ENCODE peak calls at places on chromosomes 2 and 18, in seven cellular contexts. One of them, this sample, is unnamed.
A peak's percentile ranks its signal among the peaks of the same experiment; 100 is the strongest.

GRCh38 chr18:26455639-26456038 is 92.7 kb downstream of the KCTD1 start:
- DNase-seq in NAMALWA: no peak
- DNase-seq in D341Med: no peak
- DNase-seq in HuH-7: no peak
- DNase-seq in astrocyte: no peak
- DNase-seq in posterior cingulate gyrus: no peak
- DNase-seq in activated CD4-positive, alpha-beta T cell treated with anti-CD3 and anti-CD28 coated beads, Interleukin-2, amount 50 U/mL, for 1 hour: no peak
- DNase-seq in this sample: no peak

GRCh38 chr18:78558101-78558810 is 421.4 kb upstream of the SALL3 start:
- DNase-seq in NAMALWA: no peak
- DNase-seq in HuH-7: no peak
- DNase-seq in activated CD4-positive, alpha-beta T cell treated with anti-CD3 and anti-CD28 coated beads, Interleukin-2, amount 50 U/mL, for 1 hour: no peak
- DNase-seq in astrocyte: no peak
- DNase-seq in posterior cingulate gyrus: no peak
- DNase-seq in D341Med: no peak
- DNase-seq in this sample: no peak

GRCh38 chr2:188916831-188917230 is 57.3 kb upstream of the COL3A1 start:
- DNase-seq in HuH-7: no peak
- DNase-seq in NAMALWA: no peak
- DNase-seq in activated CD4-positive, alpha-beta T cell treated with anti-CD3 and anti-CD28 coated beads, Interleukin-2, amount 50 U/mL, for 1 hour: no peak
- DNase-seq in astrocyte: no peak
- DNase-seq in D341Med: no peak
- DNase-seq in posterior cingulate gyrus: no peak
- DNase-seq in this sample: no peak

GRCh38 chr2:238644095-238645081 is 203.5 kb upstream of the TWIST2 start:
- DNase-seq in NAMALWA: no peak
- DNase-seq in posterior cingulate gyrus: no peak
- DNase-seq in activated CD4-positive, alpha-beta T cell treated with anti-CD3 and anti-CD28 coated beads, Interleukin-2, amount 50 U/mL, for 1 hour: no peak
- DNase-seq in astrocyte: peak; percentile 82
- DNase-seq in D341Med: no peak
- DNase-seq in HuH-7: no peak
- DNase-seq in this sample: peak; percentile 91

GRCh38 chr2:39175391-39175790 is 54.5 kb upstream of the SOS1 start:
- DNase-seq in astrocyte: no peak
- DNase-seq in HuH-7: no peak
- DNase-seq in activated CD4-positive, alpha-beta T cell treated with anti-CD3 and anti-CD28 coated beads, Interleukin-2, amount 50 U/mL, for 1 hour: no peak
- DNase-seq in posterior cingulate gyrus: no peak
- DNase-seq in D341Med: no peak
- DNase-seq in NAMALWA: no peak
- DNase-seq in this sample: peak; percentile 25

GRCh38 chr2:18435425-18436037 is 124.9 kb downstream of the RDH14 start:
- DNase-seq in astrocyte: peak; percentile 41
- DNase-seq in D341Med: no peak
- DNase-seq in posterior cingulate gyrus: no peak
- DNase-seq in activated CD4-positive, alpha-beta T cell treated with anti-CD3 and anti-CD28 coated beads, Interleukin-2, amount 50 U/mL, for 1 hour: no peak
- DNase-seq in HuH-7: peak; percentile 3
- DNase-seq in NAMALWA: peak; percentile 61
- DNase-seq in this sample: peak; percentile 75

GRCh38 chr2:156536534-156536933 is 100.4 kb downstream of the GPD2 start:
- DNase-seq in posterior cingulate gyrus: no peak
- DNase-seq in HuH-7: no peak
- DNase-seq in astrocyte: no peak
- DNase-seq in activated CD4-positive, alpha-beta T cell treated with anti-CD3 and anti-CD28 coated beads, Interleukin-2, amount 50 U/mL, for 1 hour: no peak
- DNase-seq in NAMALWA: no peak
- DNase-seq in D341Med: no peak
- DNase-seq in this sample: no peak

GRCh38 chr2:11290211-11290610 is 54.2 kb downstream of the ROCK2 start:
- DNase-seq in posterior cingulate gyrus: no peak
- DNase-seq in D341Med: no peak
- DNase-seq in astrocyte: no peak
- DNase-seq in activated CD4-positive, alpha-beta T cell treated with anti-CD3 and anti-CD28 coated beads, Interleukin-2, amount 50 U/mL, for 1 hour: no peak
- DNase-seq in HuH-7: no peak
- DNase-seq in NAMALWA: no peak
- DNase-seq in this sample: no peak

GRCh38 chr2:98842136-98842535 is 93.9 kb downstream of the CRACDL start:
- DNase-seq in D341Med: no peak
- DNase-seq in astrocyte: no peak
- DNase-seq in posterior cingulate gyrus: no peak
- DNase-seq in HuH-7: no peak
- DNase-seq in NAMALWA: no peak
- DNase-seq in activated CD4-positive, alpha-beta T cell treated with anti-CD3 and anti-CD28 coated beads, Interleukin-2, amount 50 U/mL, for 1 hour: no peak
- DNase-seq in this sample: no peak

GRCh38 chr2:240435457-240435954 is at the start of gene GPC1:
- DNase-seq in HuH-7: no peak
- DNase-seq in posterior cingulate gyrus: peak; percentile 76
- DNase-seq in activated CD4-positive, alpha-beta T cell treated with anti-CD3 and anti-CD28 coated beads, Interleukin-2, amount 50 U/mL, for 1 hour: no peak
- DNase-seq in NAMALWA: peak; percentile 64
- DNase-seq in D341Med: peak; percentile 91
- DNase-seq in astrocyte: peak; percentile 56
- DNase-seq in this sample: peak; percentile 69

GRCh38 chr2:181971032-181971431 is 14.6 kb upstream of the PPP1R1C start:
- DNase-seq in posterior cingulate gyrus: no peak
- DNase-seq in astrocyte: no peak
- DNase-seq in HuH-7: no peak
- DNase-seq in activated CD4-positive, alpha-beta T cell treated with anti-CD3 and anti-CD28 coated beads, Interleukin-2, amount 50 U/mL, for 1 hour: no peak
- DNase-seq in NAMALWA: no peak
- DNase-seq in D341Med: no peak
- DNase-seq in this sample: no peak

GRCh38 chr2:117957616-117958015 is 56.3 kb downstream of the CCDC93 start:
- DNase-seq in astrocyte: no peak
- DNase-seq in posterior cingulate gyrus: no peak
- DNase-seq in D341Med: no peak
- DNase-seq in HuH-7: no peak
- DNase-seq in NAMALWA: no peak
- DNase-seq in activated CD4-positive, alpha-beta T cell treated with anti-CD3 and anti-CD28 coated beads, Interleukin-2, amount 50 U/mL, for 1 hour: no peak
- DNase-seq in this sample: no peak

GRCh38 chr2:145812163-145812554 is 1292.2 kb upstream of the ZEB2 start:
- DNase-seq in astrocyte: peak; percentile 53
- DNase-seq in D341Med: no peak
- DNase-seq in activated CD4-positive, alpha-beta T cell treated with anti-CD3 and anti-CD28 coated beads, Interleukin-2, amount 50 U/mL, for 1 hour: no peak
- DNase-seq in NAMALWA: no peak
- DNase-seq in posterior cingulate gyrus: no peak
- DNase-seq in HuH-7: no peak
- DNase-seq in this sample: peak; percentile 21

GRCh38 chr18:27843783-27844415 is 333.0 kb downstream of the CDH2 start:
- DNase-seq in D341Med: no peak
- DNase-seq in HuH-7: no peak
- DNase-seq in activated CD4-positive, alpha-beta T cell treated with anti-CD3 and anti-CD28 coated beads, Interleukin-2, amount 50 U/mL, for 1 hour: no peak
- DNase-seq in astrocyte: peak; percentile 84
- DNase-seq in NAMALWA: no peak
- DNase-seq in posterior cingulate gyrus: no peak
- DNase-seq in this sample: peak; percentile 68

GRCh38 chr18:70329076-70329475 is 40.2 kb downstream of the SOCS6 start:
- DNase-seq in astrocyte: no peak
- DNase-seq in D341Med: no peak
- DNase-seq in HuH-7: no peak
- DNase-seq in NAMALWA: no peak
- DNase-seq in posterior cingulate gyrus: no peak
- DNase-seq in activated CD4-positive, alpha-beta T cell treated with anti-CD3 and anti-CD28 coated beads, Interleukin-2, amount 50 U/mL, for 1 hour: no peak
- DNase-seq in this sample: no peak

GRCh38 chr2:162065767-162066166 is 8.2 kb downstream of the DPP4 start:
- DNase-seq in activated CD4-positive, alpha-beta T cell treated with anti-CD3 and anti-CD28 coated beads, Interleukin-2, amount 50 U/mL, for 1 hour: no peak
- DNase-seq in HuH-7: no peak
- DNase-seq in posterior cingulate gyrus: no peak
- DNase-seq in D341Med: no peak
- DNase-seq in astrocyte: no peak
- DNase-seq in NAMALWA: no peak
- DNase-seq in this sample: no peak

GRCh38 chr2:3612639-3613523 is 18.0 kb downstream of the COLEC11 start:
- DNase-seq in posterior cingulate gyrus: no peak
- DNase-seq in D341Med: no peak
- DNase-seq in activated CD4-positive, alpha-beta T cell treated with anti-CD3 and anti-CD28 coated beads, Interleukin-2, amount 50 U/mL, for 1 hour: no peak
- DNase-seq in astrocyte: no peak
- DNase-seq in NAMALWA: no peak
- DNase-seq in HuH-7: no peak
- DNase-seq in this sample: no peak

GRCh38 chr2:121285077-121285449 is at the start of gene TFCP2L1:
- DNase-seq in NAMALWA: no peak
- DNase-seq in astrocyte: no peak
- DNase-seq in activated CD4-positive, alpha-beta T cell treated with anti-CD3 and anti-CD28 coated beads, Interleukin-2, amount 50 U/mL, for 1 hour: no peak
- DNase-seq in D341Med: peak; percentile 69
- DNase-seq in posterior cingulate gyrus: no peak
- DNase-seq in HuH-7: no peak
- DNase-seq in this sample: no peak

GRCh38 chr2:223897669-223898314 is 47.3 kb downstream of the WDFY1 start:
- DNase-seq in astrocyte: no peak
- DNase-seq in D341Med: no peak
- DNase-seq in posterior cingulate gyrus: no peak
- DNase-seq in NAMALWA: no peak
- DNase-seq in activated CD4-positive, alpha-beta T cell treated with anti-CD3 and anti-CD28 coated beads, Interleukin-2, amount 50 U/mL, for 1 hour: no peak
- DNase-seq in HuH-7: no peak
- DNase-seq in this sample: no peak